ENCODE peak calls at places on chromosomes 4 and X, in nine cellular contexts. One of them, this sample, is unnamed.

GRCh38 chr4:152352645-152353116 is 183.2 kb downstream of the FBXW7 start:
- DNase-seq in kidney epithelial cell: peak
- DNase-seq in MCF 10A: peak
- DNase-seq in NCI-H774: peak
- DNase-seq in choroid plexus epithelial cell: peak
- DNase-seq in epithelial cell of esophagus: peak
- DNase-seq in activated CD4-positive, CD25-positive, alpha-beta regulatory T cell treated with anti-CD3 and anti-CD28 coated beads, Interleukin-2, amount 50 U/mL, for 72 hours: no peak
- DNase-seq in GM23248: peak
- DNase-seq in NCI-H69: peak
- DNase-seq in this sample: peak

GRCh38 chr4:153122855-153123254 is 81.4 kb upstream of the TRIM2 start:
- DNase-seq in MCF 10A: no peak
- DNase-seq in NCI-H774: no peak
- DNase-seq in activated CD4-positive, CD25-positive, alpha-beta regulatory T cell treated with anti-CD3 and anti-CD28 coated beads, Interleukin-2, amount 50 U/mL, for 72 hours: no peak
- DNase-seq in choroid plexus epithelial cell: no peak
- DNase-seq in GM23248: no peak
- DNase-seq in epithelial cell of esophagus: no peak
- DNase-seq in NCI-H69: peak
- DNase-seq in kidney epithelial cell: no peak
- DNase-seq in this sample: no peak

GRCh38 chr4:126798214-126798613 is 834.5 kb upstream of the INTU start:
- DNase-seq in activated CD4-positive, CD25-positive, alpha-beta regulatory T cell treated with anti-CD3 and anti-CD28 coated beads, Interleukin-2, amount 50 U/mL, for 72 hours: no peak
- DNase-seq in choroid plexus epithelial cell: no peak
- DNase-seq in kidney epithelial cell: no peak
- DNase-seq in GM23248: no peak
- DNase-seq in NCI-H69: no peak
- DNase-seq in NCI-H774: no peak
- DNase-seq in epithelial cell of esophagus: no peak
- DNase-seq in MCF 10A: no peak
- DNase-seq in this sample: no peak

GRCh38 chrX:116317409-116317808 is 119.0 kb upstream of the SLC6A14 start:
- DNase-seq in MCF 10A: peak
- DNase-seq in kidney epithelial cell: no peak
- DNase-seq in choroid plexus epithelial cell: peak
- DNase-seq in GM23248: peak
- DNase-seq in NCI-H774: no peak
- DNase-seq in NCI-H69: peak
- DNase-seq in epithelial cell of esophagus: peak
- DNase-seq in activated CD4-positive, CD25-positive, alpha-beta regulatory T cell treated with anti-CD3 and anti-CD28 coated beads, Interleukin-2, amount 50 U/mL, for 72 hours: no peak
- DNase-seq in this sample: no peak

GRCh38 chr4:8129136-8129535 is 29.5 kb downstream of the ABLIM2 start:
- DNase-seq in GM23248: no peak
- DNase-seq in choroid plexus epithelial cell: no peak
- DNase-seq in MCF 10A: no peak
- DNase-seq in NCI-H69: no peak
- DNase-seq in epithelial cell of esophagus: no peak
- DNase-seq in NCI-H774: no peak
- DNase-seq in activated CD4-positive, CD25-positive, alpha-beta regulatory T cell treated with anti-CD3 and anti-CD28 coated beads, Interleukin-2, amount 50 U/mL, for 72 hours: no peak
- DNase-seq in kidney epithelial cell: no peak
- DNase-seq in this sample: no peak

GRCh38 chrX:103793541-103793932 is 16.9 kb downstream of the PLP1 start:
- DNase-seq in activated CD4-positive, CD25-positive, alpha-beta regulatory T cell treated with anti-CD3 and anti-CD28 coated beads, Interleukin-2, amount 50 U/mL, for 72 hours: no peak
- DNase-seq in NCI-H69: no peak
- DNase-seq in MCF 10A: no peak
- DNase-seq in epithelial cell of esophagus: no peak
- DNase-seq in NCI-H774: no peak
- DNase-seq in GM23248: peak
- DNase-seq in choroid plexus epithelial cell: no peak
- DNase-seq in kidney epithelial cell: no peak
- DNase-seq in this sample: no peak

GRCh38 chrX:70208479-70208878 is 26.0 kb upstream of the AWAT1 start:
- DNase-seq in NCI-H69: peak
- DNase-seq in epithelial cell of esophagus: no peak
- DNase-seq in activated CD4-positive, CD25-positive, alpha-beta regulatory T cell treated with anti-CD3 and anti-CD28 coated beads, Interleukin-2, amount 50 U/mL, for 72 hours: no peak
- DNase-seq in MCF 10A: no peak
- DNase-seq in choroid plexus epithelial cell: peak
- DNase-seq in kidney epithelial cell: no peak
- DNase-seq in NCI-H774: no peak
- DNase-seq in GM23248: peak
- DNase-seq in this sample: no peak

GRCh38 chrX:48835524-48836329 is at the start of gene PCSK1N:
- DNase-seq in NCI-H774: peak
- DNase-seq in NCI-H69: peak
- DNase-seq in choroid plexus epithelial cell: no peak
- DNase-seq in epithelial cell of esophagus: peak
- DNase-seq in MCF 10A: no peak
- DNase-seq in activated CD4-positive, CD25-positive, alpha-beta regulatory T cell treated with anti-CD3 and anti-CD28 coated beads, Interleukin-2, amount 50 U/mL, for 72 hours: no peak
- DNase-seq in GM23248: no peak
- DNase-seq in kidney epithelial cell: peak
- DNase-seq in this sample: no peak

GRCh38 chrX:52979568-52979967 is 21.2 kb upstream of the FAM156A start:
- DNase-seq in NCI-H69: no peak
- DNase-seq in NCI-H774: no peak
- DNase-seq in choroid plexus epithelial cell: peak
- DNase-seq in epithelial cell of esophagus: no peak
- DNase-seq in GM23248: no peak
- DNase-seq in kidney epithelial cell: no peak
- DNase-seq in activated CD4-positive, CD25-positive, alpha-beta regulatory T cell treated with anti-CD3 and anti-CD28 coated beads, Interleukin-2, amount 50 U/mL, for 72 hours: no peak
- DNase-seq in MCF 10A: no peak
- DNase-seq in this sample: no peak

GRCh38 chrX:17030092-17030491 is 83.6 kb downstream of the REPS2 start:
- DNase-seq in NCI-H69: peak
- DNase-seq in NCI-H774: no peak
- DNase-seq in epithelial cell of esophagus: no peak
- DNase-seq in activated CD4-positive, CD25-positive, alpha-beta regulatory T cell treated with anti-CD3 and anti-CD28 coated beads, Interleukin-2, amount 50 U/mL, for 72 hours: no peak
- DNase-seq in MCF 10A: no peak
- DNase-seq in choroid plexus epithelial cell: no peak
- DNase-seq in kidney epithelial cell: no peak
- DNase-seq in GM23248: no peak
- DNase-seq in this sample: no peak

GRCh38 chr4:77432702-77433101 is 172.9 kb upstream of the CXCL13 start:
- DNase-seq in kidney epithelial cell: no peak
- DNase-seq in NCI-H69: no peak
- DNase-seq in choroid plexus epithelial cell: no peak
- DNase-seq in GM23248: no peak
- DNase-seq in epithelial cell of esophagus: peak
- DNase-seq in MCF 10A: peak
- DNase-seq in NCI-H774: no peak
- DNase-seq in activated CD4-positive, CD25-positive, alpha-beta regulatory T cell treated with anti-CD3 and anti-CD28 coated beads, Interleukin-2, amount 50 U/mL, for 72 hours: no peak
- DNase-seq in this sample: no peak

This sample was measured in RWPE2.